ENCODE peak calls at places on chromosome 9, in ten cellular contexts. C is stimulated activated CD4-positive, alpha-beta T cell treated with anti-CD3 and anti-CD28 coated beads, Interleukin-15, amount 100 ng/mL, for 48 hours; P is activated T-cell treated with anti-CD3 and anti-CD28 coated beads for 24 hours; V is CD4-positive, alpha-beta T cell; S is progenitor cell of endocrine pancreas; A is HFF-Myc; N is cerebellum; K is MV-4-11; W is stimulated activated CD8-positive, alpha-beta memory T cell treated with anti-CD3 and anti-CD28 coated beads, Interleukin-4, amount 100 ng/mL, for 1 hour; I is psoas muscle. H is an unnamed sample.

GRCh38 chr9:128125575-128126354 is 1.8 kb downstream of the PTGES2 start:
- DNase-seq in C (no peak), P (no peak), V (no peak), S (no peak), A (no peak), N (no peak), K (no peak), W (no peak), I (peak; percentile 48), H (no peak)

GRCh38 chr9:23674016-23674585 is 151.9 kb downstream of the ELAVL2 start:
- DNase-seq in C (no peak), P (no peak), V (no peak), S (no peak), A (no peak), N (peak; percentile 81), K (no peak), W (no peak), I (no peak), H (no peak)

GRCh38 chr9:2170737-2171136 is 155.6 kb downstream of the SMARCA2 start:
- DNase-seq in C (no peak), P (no peak), V (no peak), S (no peak), A (no peak), N (no peak), K (no peak), W (no peak), I (no peak), H (no peak)

GRCh38 chr9:84937086-84937670 is 267.6 kb downstream of the NTRK2 start:
- DNase-seq in C (no peak), P (no peak), V (no peak), S (no peak), A (no peak), N (no peak), K (no peak), W (no peak), I (no peak), H (no peak)

GRCh38 chr9:70412678-70413426 is 1.6 kb downstream of the KLF9 start:
- DNase-seq in C (peak; percentile 16), P (peak; percentile 12), V (peak; percentile 14), S (peak; percentile 13), A (no peak), N (peak; percentile 82), K (no peak), W (no peak), I (peak; percentile 97), H (peak; percentile 27)

GRCh38 chr9:35490910-35491465 is 1.1 kb downstream of the RUSC2 start:
- DNase-seq in C (no peak), P (no peak), V (no peak), S (no peak), A (no peak), N (peak; percentile 8), K (no peak), W (no peak), I (no peak), H (no peak)

GRCh38 chr9:105757496-105758251 is 63.3 kb downstream of the TMEM38B start:
- DNase-seq in C (no peak), P (no peak), V (no peak), S (no peak), A (no peak), N (no peak), K (peak; percentile 92), W (no peak), I (no peak), H (no peak)

GRCh38 chr9:129052592-129052991 is 16.2 kb downstream of the MIGA2 start:
- DNase-seq in C (no peak), P (no peak), V (no peak), S (no peak), A (no peak), N (peak; percentile 67), K (no peak), W (no peak), I (peak; percentile 84), H (no peak)

GRCh38 chr9:134491436-134491835 is 150.2 kb upstream of the COL5A1 start:
- DNase-seq in C (no peak), P (no peak), V (no peak), S (no peak), A (no peak), N (no peak), K (peak; percentile 3), W (no peak), I (no peak), H (no peak)

GRCh38 chr9:34558341-34558740 is 31.2 kb downstream of the CNTFR start:
- DNase-seq in C (no peak), P (no peak), V (no peak), S (no peak), A (no peak), N (no peak), K (no peak), W (no peak), I (no peak), H (no peak)

GRCh38 chr9:81022177-81022576 is 667.2 kb downstream of the TLE1 start:
- DNase-seq in C (no peak), P (no peak), V (no peak), S (no peak), A (no peak), N (no peak), K (no peak), W (no peak), I (no peak), H (no peak)

GRCh38 chr9:127158995-127159801 is 36.8 kb upstream of the ANGPTL2 start:
- DNase-seq in C (no peak), P (no peak), V (no peak), S (no peak), A (peak; percentile 51), N (peak; percentile 59), K (peak; percentile 15), W (no peak), I (peak; percentile 90), H (no peak)

GRCh38 chr9:110452227-110452801 is 114.7 kb upstream of the TXNDC8 start:
- DNase-seq in C (no peak), P (no peak), V (no peak), S (no peak), A (no peak), N (no peak), K (no peak), W (no peak), I (no peak), H (no peak)

GRCh38 chr9:101504188-101504587 is 29.5 kb upstream of the RNF20 start:
- DNase-seq in C (no peak), P (no peak), V (no peak), S (no peak), A (no peak), N (no peak), K (no peak), W (no peak), I (no peak), H (no peak)

GRCh38 chr9:79023134-79023577 is 548.6 kb upstream of the TLE4 start:
- DNase-seq in C (no peak), P (no peak), V (no peak), S (no peak), A (peak; percentile 87), N (no peak), K (no peak), W (no peak), I (no peak), H (no peak)

H was measured in esophagus squamous epithelium.